ENCODE peak calls at places on chromosomes 3 and 15, in four cellular contexts. D is transverse colon, N is left ventricle myocardium inferior, A is OCI-LY7. T is an unnamed sample.

GRCh38 chr3:43537206-43537605 is 84.6 kb downstream of the ANO10 start:
- DNase-seq in D (no peak), N (no peak), A (no peak), T (no peak)

GRCh38 chr3:15267502-15267901 is 61.5 kb downstream of the CAPN7 start:
- DNase-seq in D (no peak), N (no peak), A (no peak), T (no peak)

GRCh38 chr3:51963951-51964451 is 3.3 kb downstream of the PCBP4 start:
- DNase-seq in D (no peak), N (no peak), A (no peak), T (no peak)

GRCh38 chr3:107690522-107691138 is 167.9 kb downstream of the BBX start:
- DNase-seq in D (no peak), N (no peak), A (peak; percentile 65), T (no peak)

GRCh38 chr15:82539690-82540054 is 585 bp downstream of the RPS17 start:
- DNase-seq in D (peak; percentile 28), N (no peak), A (peak; percentile 37), T (no peak)

GRCh38 chr3:12689997-12690711 is 26.2 kb upstream of the RAF1 start:
- DNase-seq in D (no peak), N (no peak), A (no peak), T (no peak)

GRCh38 chr3:197137741-197138140 is 108.1 kb upstream of the MELTF start:
- DNase-seq in D (no peak), N (peak; percentile 25), A (no peak), T (peak; percentile 26)

GRCh38 chr15:68791431-68792283 is 29.0 kb downstream of the ANP32A start:
- DNase-seq in D (no peak), N (no peak), A (peak; percentile 40), T (no peak)

GRCh38 chr15:64740361-64741170 is 34.8 kb downstream of the RBPMS2 start:
- DNase-seq in D (peak; percentile 74), N (peak; percentile 83), A (peak; percentile 30), T (no peak)

GRCh38 chr3:174325834-174326705 is 533.1 kb upstream of the NAALADL2 start:
- DNase-seq in D (no peak), N (no peak), A (no peak), T (no peak)

GRCh38 chr15:82952156-82953081 is at the start of gene HOMER2:
- DNase-seq in D (peak; percentile 15), N (peak; percentile 37), A (no peak), T (peak; percentile 22)

GRCh38 chr3:72957303-72957702 is 39.3 kb upstream of the PPP4R2 start:
- DNase-seq in D (no peak), N (peak; percentile 31), A (no peak), T (no peak)

GRCh38 chr3:122680381-122681293 is at the start of gene PARP14:
- DNase-seq in D (peak; percentile 82), N (peak; percentile 66), A (peak; percentile 65), T (peak; percentile 90)

GRCh38 chr3:24481193-24481592 is 13.5 kb downstream of the THRB start:
- DNase-seq in D (no peak), N (no peak), A (no peak), T (no peak)

GRCh38 chr3:5389057-5389456 is 201.6 kb downstream of the EDEM1 start:
- DNase-seq in D (no peak), N (no peak), A (no peak), T (no peak)

GRCh38 chr3:169256791-169257522 is 406.6 kb downstream of the MECOM start:
- DNase-seq in D (no peak), N (no peak), A (no peak), T (no peak)

GRCh38 chr3:189724366-189724765 is 93.2 kb downstream of the TP63 start:
- DNase-seq in D (no peak), N (no peak), A (no peak), T (no peak)

GRCh38 chr15:96070636-96071035 is 259.9 kb upstream of the NR2F2 start:
- DNase-seq in D (no peak), N (no peak), A (no peak), T (no peak)
- H3K27ac ChIP-seq in D (no peak overlapping the region), N (no peak overlapping the region), A (no peak overlapping the region), T (no peak overlapping the region)

GRCh38 chr15:58229297-58229768 is 91.2 kb downstream of the AQP9 start:
- DNase-seq in D (no peak), N (no peak), A (no peak), T (no peak)

GRCh38 chr15:58224068-58224467 is 85.9 kb downstream of the AQP9 start:
- DNase-seq in D (no peak), N (peak; percentile 46), A (no peak), T (peak; percentile 22)

GRCh38 chr15:58228708-58229107 is 90.5 kb downstream of the AQP9 start:
- DNase-seq in D (no peak), N (no peak), A (no peak), T (peak; percentile 62)

GRCh38 chr15:58223432-58223831 is 85.3 kb downstream of the AQP9 start:
- DNase-seq in D (no peak), N (no peak), A (no peak), T (no peak)

GRCh38 chr15:58227706-58228543 is 89.7 kb downstream of the AQP9 start:
- DNase-seq in D (peak; percentile 72), N (peak; percentile 77), A (peak; percentile 75), T (peak; percentile 71)
- H3K27ac ChIP-seq in D (no peak overlapping the region), N (peak overlapping the region; percentile 73), A (no peak overlapping the region), T (no peak overlapping the region)

DNA sequence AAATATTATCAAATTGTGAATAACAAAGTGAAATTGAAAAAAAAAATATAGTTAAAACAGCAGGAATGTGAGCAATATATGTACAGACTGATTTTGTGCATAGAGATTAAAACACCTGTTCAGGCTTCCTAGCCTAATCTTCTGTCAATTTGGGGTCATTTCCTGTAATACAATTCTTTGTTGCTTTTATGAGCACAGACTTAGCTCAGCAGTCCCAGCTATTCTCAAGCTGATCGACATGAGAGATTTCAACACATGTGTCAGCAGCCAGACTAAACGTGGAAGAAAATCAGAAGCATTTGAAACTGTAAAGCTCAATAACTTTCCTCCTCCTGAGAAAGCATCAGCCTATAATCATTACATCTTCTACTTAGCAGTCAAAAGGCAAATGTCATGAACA is 1.6 kb upstream of the FHIT start:
- DNase-seq in D (no peak), N (no peak), A (no peak), T (no peak)
- H3K27ac ChIP-seq in D (no peak overlapping the region), N (no peak overlapping the region), A (no peak overlapping the region), T (no peak overlapping the region)

GRCh38 chr3:46544771-46545503 is 21.2 kb downstream of the LRRC2 start:
- DNase-seq in D (no peak), N (no peak), A (no peak), T (no peak)
- H3K27ac ChIP-seq in D (no peak overlapping the region), N (no peak overlapping the region), A (peak overlapping the region; percentile 98), T (no peak overlapping the region)

DNA sequence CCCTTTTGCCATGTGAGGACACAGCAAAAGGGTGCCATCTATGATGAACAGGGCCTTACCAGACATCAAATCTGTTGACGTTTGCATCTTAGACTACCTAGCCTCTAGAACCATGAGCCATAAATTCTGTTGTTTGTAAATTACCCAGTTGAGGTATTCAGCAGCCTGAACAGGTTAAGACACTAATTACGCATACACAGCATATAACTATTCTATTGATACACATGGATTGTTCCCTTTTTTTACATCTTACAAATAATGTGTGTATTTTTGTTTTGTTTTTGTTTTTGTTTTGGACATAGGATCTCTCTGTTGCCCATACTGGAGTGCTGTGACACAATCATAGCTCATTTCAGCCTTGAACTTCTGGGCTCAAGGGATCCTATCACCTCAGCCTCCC is 255.5 kb downstream of the OPA1 start:
- DNase-seq in D (no peak), N (no peak), A (no peak), T (no peak)
- H3K27ac ChIP-seq in D (no peak overlapping the region), N (no peak overlapping the region), A (no peak overlapping the region), T (no peak overlapping the region)

GRCh38 chr3:55690746-55691540 is 203.8 kb upstream of the WNT5A start:
- DNase-seq in D (no peak), N (no peak), A (peak; percentile 87), T (no peak)
- H3K27ac ChIP-seq in D (no peak overlapping the region), N (no peak overlapping the region), A (peak overlapping the region; percentile 80), T (no peak overlapping the region)

GRCh38 chr15:70120954-70121655 is 23.4 kb upstream of the TLE3 start:
- DNase-seq in D (no peak), N (no peak), A (no peak), T (no peak)
- H3K27ac ChIP-seq in D (peak overlapping the region; percentile 60), N (peak overlapping the region; percentile 28), A (no peak overlapping the region), T (peak overlapping the region; percentile 25)

GRCh38 chr15:99628374-99629001 is 62.7 kb downstream of the MEF2A start:
- DNase-seq in D (no peak), N (no peak), A (no peak), T (no peak)
- H3K27ac ChIP-seq in D (no peak overlapping the region), N (peak overlapping the region; percentile 70), A (no peak overlapping the region), T (no peak overlapping the region)

T was measured in adrenal gland.